ENCODE peak calls at places on chromosomes 4 and X, in five cellular contexts. G, Q, A, C and T are unnamed samples.

GRCh38 chrX:49725401-49725800 is 29.6 kb upstream of the PAGE1 start:
- DNase-seq in G (no peak), Q (no peak), A (no peak), C (no peak), T (no peak)

GRCh38 chr4:146255463-146255862 is 41.1 kb downstream of the REELD1 start:
- DNase-seq in G (no peak), Q (no peak), A (no peak), C (no peak), T (no peak)

GRCh38 chr4:159606835-159607234 is 504.0 kb downstream of the RAPGEF2 start:
- DNase-seq in G (no peak), Q (peak; percentile 14), A (no peak), C (no peak), T (no peak)

GRCh38 chrX:28398352-28398751 is 188.9 kb upstream of the IL1RAPL1 start:
- DNase-seq in G (no peak), Q (no peak), A (no peak), C (no peak), T (no peak)

GRCh38 chr4:140995058-140995457 is 138.2 kb downstream of the RNF150 start:
- DNase-seq in G (no peak), Q (no peak), A (peak; percentile 84), C (no peak), T (peak; percentile 77)

GRCh38 chr4:179867300-179867878 is 2375.8 kb upstream of the TENM3 start:
- DNase-seq in G (peak; percentile 21), Q (peak; percentile 2), A (no peak), C (no peak), T (peak; percentile 37)

GRCh38 chrX:40107291-40108083 is 9.7 kb upstream of the BCOR start:
- DNase-seq in G (peak; percentile 96), Q (no peak), A (peak; percentile 82), C (peak; percentile 84), T (peak; percentile 76)

GRCh38 chr4:78666830-78667258 is 109.3 kb upstream of the BMP2K start:
- DNase-seq in G (no peak), Q (no peak), A (no peak), C (no peak), T (no peak)

GRCh38 chr4:2862528-2862927 is 18.9 kb downstream of the ADD1 start:
- DNase-seq in G (no peak), Q (peak; percentile 27), A (no peak), C (no peak), T (no peak)

GRCh38 chr4:59671037-59671436 is 1529.1 kb upstream of the ADGRL3 start:
- DNase-seq in G (no peak), Q (no peak), A (no peak), C (no peak), T (no peak)

GRCh38 chr4:147924604-147925412 is 192.9 kb downstream of the ARHGAP10 start:
- DNase-seq in G (peak; percentile 29), Q (peak; percentile 7), A (no peak), C (no peak), T (peak; percentile 72)

GRCh38 chrX:108772549-108772948 is 36.2 kb upstream of the IRS4 start:
- DNase-seq in G (no peak), Q (no peak), A (no peak), C (no peak), T (no peak)

GRCh38 chrX:9612146-9612505 is 147.3 kb downstream of the TBL1X start:
- DNase-seq in G (no peak), Q (peak; percentile 54), A (no peak), C (no peak), T (no peak)

GRCh38 chr4:5036239-5036638 is 15.0 kb upstream of the STK32B start:
- DNase-seq in G (no peak), Q (peak; percentile 47), A (no peak), C (no peak), T (no peak)

GRCh38 chr4:6720202-6720699 is 4.3 kb downstream of the BLOC1S4 start:
- DNase-seq in G (peak; percentile 64), Q (peak; percentile 68), A (peak; percentile 88), C (peak; percentile 93), T (peak; percentile 73)

GRCh38 chr4:53863731-53864130 is 200.7 kb downstream of the CHIC2 start:
- DNase-seq in G (no peak), Q (peak; percentile 84), A (no peak), C (no peak), T (no peak)

GRCh38 chr4:32142075-32142474 is 1421.9 kb downstream of the PCDH7 start:
- DNase-seq in G (no peak), Q (no peak), A (no peak), C (no peak), T (no peak)

GRCh38 chrX:74613350-74614192 is 853 bp downstream of the RLIM start:
- DNase-seq in G (peak; percentile 56), Q (peak; percentile 23), A (no peak), C (no peak), T (peak; percentile 1)

GRCh38 chrX:39757971-39758370 is 339.8 kb downstream of the BCOR start:
- DNase-seq in G (no peak), Q (peak; percentile 65), A (no peak), C (no peak), T (no peak)

GRCh38 chr4:27684501-27685077 is 823.9 kb downstream of the STIM2 start:
- DNase-seq in G (peak; percentile 55), Q (peak; percentile 22), A (peak; percentile 71), C (peak; percentile 46), T (peak; percentile 49)

GRCh38 chr4:101969965-101970364 is 179.4 kb downstream of the BANK1 start:
- DNase-seq in G (no peak), Q (no peak), A (no peak), C (no peak), T (no peak)

GRCh38 chr4:92450694-92451093 is 146.9 kb downstream of the GRID2 start:
- DNase-seq in G (no peak), Q (no peak), A (no peak), C (no peak), T (no peak)

GRCh38 chrX:23451266-23451665 is 116.6 kb downstream of the PTCHD1 start:
- DNase-seq in G (no peak), Q (no peak), A (no peak), C (no peak), T (no peak)

GRCh38 chr4:82394896-82395295 is 21.1 kb upstream of the HNRNPD start:
- DNase-seq in G (no peak), Q (no peak), A (no peak), C (no peak), T (no peak)

GRCh38 chr4:6200011-6200921 is at the start of gene JAKMIP1:
- DNase-seq in G (peak; percentile 82), Q (no peak), A (peak; percentile 75), C (peak; percentile 86), T (peak; percentile 83)

GRCh38 chrX:115639481-115639880 is 78.5 kb downstream of the PLS3 start:
- DNase-seq in G (no peak), Q (no peak), A (no peak), C (no peak), T (no peak)

GRCh38 chr4:181819951-181820350 is 423.3 kb upstream of the TENM3 start:
- DNase-seq in G (no peak), Q (peak; percentile 40), A (no peak), C (no peak), T (no peak)

GRCh38 chr4:72569719-72570235 is 756 bp upstream of the ADAMTS3 start:
- DNase-seq in G (no peak), Q (no peak), A (no peak), C (no peak), T (peak; percentile 12)